ENCODE peak calls at places on chromosomes 2 and 18, in five cellular contexts. S is A549, U is upper lobe of left lung, N is NB4, I is heart left ventricle. T is an unnamed sample.

GRCh38 chr2:169290433-169290832 is 71.9 kb downstream of the LRP2 start:
- DNase-seq in S (no peak), U (peak), N (no peak), I (no peak), T (no peak)

GRCh38 chr2:160558531-160558930 is 64.9 kb upstream of the RBMS1 start:
- DNase-seq in S (no peak), U (no peak), N (no peak), I (no peak), T (no peak)

GRCh38 chr2:101406867-101407266 is 19.6 kb upstream of the CREG2 start:
- DNase-seq in S (no peak), U (peak), N (peak), I (no peak), T (no peak)

GRCh38 chr18:2706903-2707302 is 51.4 kb downstream of the SMCHD1 start:
- DNase-seq in S (no peak), U (no peak), N (peak), I (no peak), T (no peak)

GRCh38 chr2:130778781-130779180 is 23.4 kb downstream of the AMER3 start:
- DNase-seq in S (no peak), U (no peak), N (no peak), I (no peak), T (no peak)

GRCh38 chr2:62201307-62201706 is 5.4 kb downstream of the B3GNT2 start:
- DNase-seq in S (no peak), U (no peak), N (no peak), I (no peak), T (no peak)

GRCh38 chr2:48452108-48452507 is 77.8 kb upstream of the STON1 start:
- DNase-seq in S (no peak), U (no peak), N (no peak), I (no peak), T (no peak)

GRCh38 chr18:24315170-24315569 is 82.5 kb downstream of the OSBPL1A start:
- DNase-seq in S (no peak), U (no peak), N (peak), I (no peak), T (no peak)

GRCh38 chr2:176251928-176252327 is 17.3 kb upstream of the MTX2 start:
- DNase-seq in S (no peak), U (no peak), N (peak), I (no peak), T (no peak)

GRCh38 chr2:64750817-64751285 is 97.1 kb upstream of the SERTAD2 start:
- DNase-seq in S (no peak), U (peak), N (peak), I (peak), T (no peak)

GRCh38 chr2:148253716-148254115 is 232.8 kb downstream of the MBD5 start:
- DNase-seq in S (no peak), U (no peak), N (peak), I (no peak), T (no peak)

GRCh38 chr2:37500031-37500430 is 155.6 kb downstream of the QPCT start:
- DNase-seq in S (no peak), U (no peak), N (no peak), I (no peak), T (no peak)

GRCh38 chr2:207283356-207283755 is 117.6 kb upstream of the KLF7 start:
- DNase-seq in S (no peak), U (peak), N (peak), I (peak), T (no peak)

GRCh38 chr2:108917078-108917440 is 72.0 kb downstream of the EDAR start:
- DNase-seq in S (no peak), U (no peak), N (peak), I (no peak), T (no peak)

GRCh38 chr2:178833382-178833781 is 26.2 kb upstream of the TTN start:
- DNase-seq in S (no peak), U (no peak), N (no peak), I (no peak), T (no peak)

GRCh38 chr2:142980246-142981068 is 103.0 kb downstream of the KYNU start:
- DNase-seq in S (peak), U (no peak), N (peak), I (no peak), T (no peak)

GRCh38 chr2:171271380-171271779 is 110.7 kb upstream of the TLK1 start:
- DNase-seq in S (no peak), U (no peak), N (no peak), I (no peak), T (no peak)

GRCh38 chr2:85438291-85439110 is 20.0 kb downstream of the SH2D6 start:
- DNase-seq in S (no peak), U (peak), N (peak), I (no peak), T (no peak)

GRCh38 chr2:54613794-54614257 is 109.6 kb upstream of the EML6 start:
- DNase-seq in S (peak), U (no peak), N (no peak), I (no peak), T (peak)

GRCh38 chr2:148909114-148909513 is 34.1 kb downstream of the KIF5C start:
- DNase-seq in S (no peak), U (no peak), N (no peak), I (no peak), T (no peak)

GRCh38 chr2:54760310-54760709 is 36.8 kb downstream of the EML6 start:
- DNase-seq in S (no peak), U (no peak), N (no peak), I (no peak), T (no peak)

DNA sequence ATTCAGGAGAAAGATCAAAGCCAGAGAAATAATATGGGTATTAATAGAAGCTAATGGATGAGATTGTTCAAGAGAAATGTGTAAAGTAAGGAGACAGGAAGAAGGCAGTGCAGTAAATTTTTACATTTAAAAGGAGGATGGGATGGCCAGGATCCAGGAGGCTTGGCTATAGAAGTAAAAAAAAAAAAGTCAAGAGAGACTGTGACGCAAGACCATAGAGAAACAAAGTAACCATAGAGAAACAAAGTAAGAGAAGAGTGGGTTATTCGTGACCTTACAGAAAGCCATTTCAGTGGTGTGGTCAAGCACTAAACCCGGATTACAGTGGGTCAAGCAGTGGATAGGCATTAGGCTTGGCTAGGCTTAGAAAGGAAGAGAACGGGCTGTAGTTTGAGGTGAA is 10.5 kb upstream of the FAM171B start:
- DNase-seq in S (no peak), U (no peak), N (no peak), I (no peak), T (no peak)
- TF ChIP-seq POLR2A in S (no peak), U (no peak), N (no peak), I (no peak), T (no peak)

GRCh38 chr2:151791545-151791944 is 36.7 kb downstream of the ARL5A start:
- DNase-seq in S (no peak), U (no peak), N (no peak), I (no peak), T (no peak)
- TF ChIP-seq POLR2A in S (no peak), U (no peak), N (no peak), I (no peak), T (no peak)

GRCh38 chr2:1251520-1251919 is 161.7 kb upstream of the TPO start:
- DNase-seq in S (no peak), U (no peak), N (no peak), I (no peak), T (no peak)
- TF ChIP-seq POLR2A in S (peak), U (no peak), N (no peak), I (no peak), T (no peak)

GRCh38 chr2:66577331-66578041 is 142.6 kb downstream of the MEIS1 start:
- DNase-seq in S (peak), U (no peak), N (no peak), I (no peak), T (no peak)

GRCh38 chr2:66579494-66579893 is 144.6 kb downstream of the MEIS1 start:
- DNase-seq in S (no peak), U (no peak), N (no peak), I (no peak), T (no peak)

GRCh38 chr2:66576381-66577330 is 141.7 kb downstream of the MEIS1 start:
- DNase-seq in S (peak), U (no peak), N (no peak), I (peak), T (no peak)

GRCh38 chr2:66578853-66579158 is 143.9 kb downstream of the MEIS1 start:
- DNase-seq in S (no peak), U (no peak), N (no peak), I (no peak), T (no peak)

DNA sequence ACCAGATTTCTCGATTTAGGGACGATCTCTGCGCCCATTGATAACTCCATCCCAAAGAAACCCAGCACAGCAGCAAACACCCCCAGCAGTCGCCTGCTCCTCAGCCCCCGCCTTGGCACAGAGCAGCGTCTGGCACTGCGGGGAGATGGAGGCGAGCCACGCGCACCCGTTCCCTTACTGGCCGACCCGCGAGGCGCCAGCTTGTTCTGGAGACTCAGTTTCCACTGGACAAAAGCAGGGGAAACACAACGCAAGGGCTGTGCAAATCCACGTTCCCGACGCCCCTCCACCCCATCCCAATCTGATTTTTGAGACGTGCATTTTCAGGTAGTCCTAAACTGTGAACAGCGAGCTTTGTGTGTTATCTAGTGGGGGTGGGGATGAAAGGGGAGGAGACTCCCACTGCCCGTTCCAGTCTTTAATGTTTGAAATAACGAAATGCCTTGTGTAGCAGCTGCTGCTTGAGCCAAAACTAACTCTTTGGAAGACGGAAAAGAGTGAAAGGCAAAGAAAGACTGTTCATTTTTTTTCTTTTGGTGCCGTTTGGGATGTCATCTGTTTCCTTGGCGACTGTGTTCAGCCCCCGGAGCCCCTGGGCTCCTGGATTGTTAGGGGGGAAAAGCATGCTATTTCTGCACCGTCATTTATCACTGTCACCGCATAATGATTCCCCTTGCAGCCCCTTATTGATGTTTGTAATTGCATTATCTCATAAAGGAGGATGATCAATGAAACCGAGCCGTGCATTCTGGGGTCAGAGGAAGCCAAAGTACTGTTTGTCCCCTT is 143.3 kb downstream of the MEIS1 start:
- DNase-seq in S (no peak), U (no peak), N (no peak), I (no peak), T (no peak)
- TF ChIP-seq POLR2A in S (no peak), U (no peak), N (no peak), I (no peak), T (no peak)

GRCh38 chr18:63965716-63966330 is 4.1 kb upstream of the SERPINB8 start:
- DNase-seq in S (no peak), U (no peak), N (no peak), I (no peak), T (no peak)

GRCh38 chr18:63974991-63975390 is 5.1 kb downstream of the SERPINB8 start:
- DNase-seq in S (no peak), U (no peak), N (peak), I (no peak), T (no peak)

GRCh38 chr18:63971320-63972071 is 1.6 kb downstream of the SERPINB8 start:
- DNase-seq in S (no peak), U (no peak), N (no peak), I (no peak), T (no peak)

GRCh38 chr18:63970803-63971191 is 916 bp downstream of the SERPINB8 start:
- DNase-seq in S (no peak), U (peak), N (no peak), I (peak), T (no peak)

GRCh38 chr18:63969965-63970802 is at the start of gene SERPINB8:
- DNase-seq in S (peak), U (peak), N (peak), I (peak), T (peak)
- TF ChIP-seq POLR2A in S (peak), U (peak), N (peak), I (peak), T (peak)

GRCh38 chr18:9104244-9104901 is 1.9 kb downstream of the NDUFV2 start:
- DNase-seq in S (no peak), U (no peak), N (no peak), I (no peak), T (no peak)

GRCh38 chr18:9103488-9103887 is 989 bp downstream of the NDUFV2 start:
- DNase-seq in S (no peak), U (no peak), N (peak), I (no peak), T (no peak)

GRCh38 chr18:9100796-9101195 is 1.7 kb upstream of the NDUFV2 start:
- DNase-seq in S (no peak), U (no peak), N (no peak), I (no peak), T (no peak)

GRCh38 chr18:9101730-9102390 is 639 bp upstream of the NDUFV2 start:
- DNase-seq in S (peak), U (peak), N (peak), I (no peak), T (no peak)

DNA sequence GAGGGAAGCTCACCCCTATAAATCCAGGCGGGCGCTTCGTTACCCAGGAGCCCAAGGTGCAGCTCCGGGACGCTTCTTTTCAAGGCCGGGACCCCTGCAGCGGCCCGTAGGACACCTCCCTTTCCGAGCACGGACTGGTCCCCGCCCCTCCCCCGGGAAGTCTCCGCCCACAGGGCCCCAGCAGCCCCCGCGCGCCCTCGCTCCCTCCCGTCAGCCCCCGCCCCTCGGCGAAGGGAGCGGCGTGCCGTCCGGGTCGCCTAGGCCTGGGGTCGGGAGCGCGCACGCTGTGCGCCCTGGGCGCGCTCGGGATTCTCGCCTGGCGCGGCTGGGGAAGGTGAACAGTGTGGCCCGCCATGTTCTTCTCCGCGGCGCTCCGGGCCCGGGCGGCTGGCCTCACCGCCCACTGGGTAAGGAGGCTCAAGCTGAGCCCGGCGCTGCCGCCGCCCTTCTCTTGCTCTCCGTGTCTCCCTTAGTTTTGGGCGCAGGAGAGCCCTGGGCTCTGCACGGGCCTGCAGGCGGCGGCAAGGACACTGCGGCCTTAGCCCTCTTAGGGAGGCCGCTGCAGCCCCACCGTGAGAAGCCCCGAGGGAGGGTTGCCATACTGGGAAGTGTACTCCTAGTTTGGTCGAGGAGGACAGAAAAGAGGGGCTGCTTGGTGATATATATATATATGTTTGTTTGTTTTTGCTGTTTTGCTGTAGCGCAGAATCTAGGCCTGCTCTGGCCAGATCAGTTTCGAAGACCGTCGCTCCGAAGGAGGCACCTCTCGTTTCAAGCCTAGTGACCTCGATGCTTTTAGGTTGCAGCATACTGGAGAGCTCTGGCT is at the start of gene NDUFV2:
- DNase-seq in S (peak), U (peak), N (peak), I (peak), T (peak)
- TF ChIP-seq POLR2A in S (peak), U (no peak), N (peak), I (peak), T (peak)

GRCh38 chr2:71467180-71467815 is 13.9 kb downstream of the DYSF start:
- DNase-seq in S (no peak), U (no peak), N (no peak), I (no peak), T (no peak)

GRCh38 chr2:71465961-71466300 is 12.6 kb downstream of the DYSF start:
- DNase-seq in S (no peak), U (no peak), N (no peak), I (no peak), T (no peak)

GRCh38 chr2:71468279-71469015 is 15.1 kb downstream of the DYSF start:
- DNase-seq in S (no peak), U (no peak), N (no peak), I (no peak), T (no peak)

GRCh38 chr2:71465356-71465755 is 12.0 kb downstream of the DYSF start:
- DNase-seq in S (no peak), U (no peak), N (peak), I (no peak), T (no peak)

DNA sequence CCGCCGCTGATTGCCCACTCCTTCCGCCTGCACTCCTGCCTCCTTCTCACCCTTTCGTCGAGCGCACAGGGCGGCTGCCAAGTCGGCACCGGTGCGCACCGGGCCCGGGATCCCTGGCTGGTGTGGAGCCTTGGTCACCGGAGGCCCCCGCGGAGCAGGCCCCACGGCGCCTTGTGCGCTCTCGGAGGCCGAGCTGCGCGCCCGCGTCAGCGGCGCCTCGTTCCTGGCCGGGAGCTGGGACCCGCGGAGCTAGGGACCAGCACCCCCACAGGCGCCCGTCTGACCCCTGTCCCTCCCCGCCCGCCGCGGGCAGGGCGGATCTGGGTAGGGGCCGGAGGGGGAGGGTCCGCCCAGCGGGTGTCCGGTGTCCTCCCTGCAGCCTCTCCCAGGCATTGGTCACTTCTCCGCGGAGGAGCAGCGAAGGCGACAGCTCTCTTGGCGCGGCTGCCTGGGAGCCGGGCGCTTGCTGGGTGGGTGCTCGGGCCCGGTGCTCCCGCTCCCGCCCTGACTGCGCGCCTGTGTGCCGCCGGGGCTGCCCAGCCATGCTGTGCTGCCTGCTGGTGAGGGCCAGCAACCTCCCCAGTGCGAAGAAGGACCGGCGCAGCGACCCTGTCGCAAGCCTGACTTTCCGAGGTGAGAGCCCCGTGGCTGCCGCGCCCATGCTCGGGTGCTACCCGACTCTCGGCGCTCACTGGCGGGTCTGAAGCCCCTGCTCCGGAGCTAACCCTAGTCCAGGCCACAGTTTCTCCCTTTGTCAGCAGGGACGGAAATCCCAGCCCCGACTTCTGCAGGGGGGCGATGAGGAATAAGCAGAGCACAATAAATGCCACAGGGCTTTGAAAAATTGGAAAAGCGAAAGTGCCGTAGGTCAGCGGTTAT is 13.2 kb downstream of the DYSF start:
- DNase-seq in S (peak), U (no peak), N (peak), I (peak), T (peak)
- TF ChIP-seq POLR2A in S (no peak), U (no peak), N (no peak), I (peak), T (peak)

DNA sequence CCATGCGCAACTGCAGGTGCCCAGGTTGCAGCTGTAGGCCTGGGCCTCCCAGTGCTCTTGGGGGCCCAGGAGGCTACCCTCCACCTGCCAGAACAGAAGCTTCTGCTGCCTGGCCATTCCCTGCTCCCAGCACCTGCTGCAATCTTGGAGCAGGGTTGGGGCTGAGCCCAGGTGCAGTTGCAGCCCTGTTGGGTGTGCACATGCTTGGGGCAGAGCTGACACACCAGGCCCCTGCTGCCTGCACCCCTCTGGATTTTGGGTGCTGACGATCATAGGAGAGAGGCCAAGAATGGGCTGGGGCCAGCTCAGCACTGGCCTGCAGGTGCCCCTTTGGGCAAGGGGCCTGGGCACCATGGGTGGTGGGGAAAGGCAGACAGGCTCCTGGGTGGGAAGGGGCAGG is 20.5 kb upstream of the SP140L start:
- DNase-seq in S (no peak), U (no peak), N (no peak), I (no peak), T (no peak)
- TF ChIP-seq POLR2A in S (no peak), U (no peak), N (no peak), I (no peak), T (no peak)